ENCODE peak calls at places on chromosomes 5 and 9, in seven cellular contexts. R is HTR-8/SVneo; J is posterior cingulate gyrus; H is CD8-positive, alpha-beta T cell; S is WTC11; Q is BJ; E is GM12891. I is an unnamed sample.

GRCh38 chr5:74866653-74867162 is 521 bp upstream of the FAM169A start:
- DNase-seq in E (no peak), J (peak; percentile 16), S (peak; percentile 50), Q (no peak), R (peak; percentile 17), H (no peak), I (no peak)

GRCh38 chr5:172506921-172507320 is 52.6 kb upstream of the SH3PXD2B start:
- DNase-seq in H (no peak), J (no peak), E (no peak), R (no peak), S (no peak), Q (no peak), I (no peak)

GRCh38 chr9:137031904-137032639 is at the start of gene FUT7:
- DNase-seq in H (peak; percentile 37), J (no peak), S (no peak), R (no peak), Q (no peak), E (no peak), I (no peak)

GRCh38 chr9:13252852-13253251 is 26.6 kb downstream of the MPDZ start:
- DNase-seq in J (no peak), R (no peak), Q (no peak), H (no peak), E (no peak), S (no peak), I (no peak)

GRCh38 chr9:6243746-6244145 is 28.1 kb downstream of the IL33 start:
- DNase-seq in S (no peak), J (no peak), H (no peak), Q (no peak), E (peak; percentile 5), R (peak; percentile 3), I (peak; percentile 52)

GRCh38 chr5:65359569-65359968 is 122.2 kb downstream of the ADAMTS6 start:
- DNase-seq in Q (no peak), S (no peak), E (no peak), R (no peak), J (no peak), H (no peak), I (no peak)

GRCh38 chr5:28548856-28549255 is 1510.5 kb upstream of the CDH9 start:
- DNase-seq in E (no peak), S (no peak), H (no peak), J (no peak), Q (no peak), R (no peak), I (no peak)

GRCh38 chr5:52783226-52783959 is 4.3 kb upstream of the ITGA1 start:
- DNase-seq in E (no peak), Q (no peak), H (no peak), J (no peak), S (no peak), R (peak; percentile 72), I (no peak)

GRCh38 chr9:35563791-35564197 is 41.3 kb upstream of the TESK1 start:
- DNase-seq in E (no peak), H (no peak), R (no peak), J (no peak), Q (no peak), S (peak; percentile 52), I (no peak)

GRCh38 chr9:126438757-126439401 is 112.2 kb downstream of the MVB12B start:
- DNase-seq in H (no peak), S (no peak), Q (no peak), R (no peak), E (no peak), J (no peak), I (no peak)

GRCh38 chr9:17137576-17137975 is 2.7 kb downstream of the CNTLN start:
- DNase-seq in Q (no peak), H (no peak), R (no peak), E (no peak), S (no peak), J (no peak), I (peak; percentile 24)

GRCh38 chr5:58077966-58078365 is 381.9 kb downstream of the PLK2 start:
- DNase-seq in R (no peak), E (no peak), H (no peak), Q (no peak), S (no peak), J (no peak), I (no peak)

GRCh38 chr5:43425965-43426364 is 13.8 kb upstream of the CCL28 start:
- DNase-seq in R (peak; percentile 54), S (no peak), E (no peak), H (no peak), Q (peak; percentile 36), J (no peak), I (peak; percentile 80)

GRCh38 chr5:95555553-95555952 is 652 bp downstream of the ARSK start:
- DNase-seq in H (no peak), Q (no peak), J (no peak), E (no peak), S (no peak), R (no peak), I (peak; percentile 6)

GRCh38 chr9:96338299-96338698 is 36.3 kb upstream of the HSD17B3 start:
- DNase-seq in H (no peak), E (no peak), Q (no peak), R (no peak), S (no peak), J (no peak), I (no peak)

GRCh38 chr9:86795047-86795437 is 152.3 kb downstream of the GAS1 start:
- DNase-seq in Q (no peak), R (no peak), H (no peak), S (no peak), J (no peak), E (no peak), I (no peak)

GRCh38 chr9:107141967-107142366 is 141.1 kb upstream of the RAD23B start:
- DNase-seq in H (no peak), J (no peak), E (no peak), R (no peak), Q (no peak), S (no peak), I (peak; percentile 17)

GRCh38 chr9:33458444-33458843 is 11.1 kb upstream of the AQP3 start:
- DNase-seq in Q (no peak), J (no peak), E (no peak), R (peak; percentile 30), H (peak; percentile 68), S (no peak), I (peak; percentile 46)

GRCh38 chr5:75337366-75338021 is 474 bp downstream of the HMGCR start:
- DNase-seq in R (no peak), S (no peak), Q (no peak), E (no peak), J (peak; percentile 22), H (no peak), I (no peak)

GRCh38 chr5:146731909-146732659 is 146.5 kb downstream of the PPP2R2B start:
- DNase-seq in H (no peak), E (no peak), J (no peak), Q (peak; percentile 67), R (peak; percentile 62), S (no peak), I (peak; percentile 87)

GRCh38 chr9:109109962-109110325 is 9.8 kb downstream of the TMEM245 start:
- DNase-seq in Q (no peak), J (no peak), S (no peak), R (no peak), H (no peak), E (no peak), I (no peak)

GRCh38 chr5:963673-964531 is 44.7 kb upstream of the NKD2 start:
- DNase-seq in S (no peak), Q (peak; percentile 70), J (no peak), R (no peak), E (peak; percentile 61), H (peak; percentile 58), I (peak; percentile 88)

GRCh38 chr9:93200989-93201339 is 17.0 kb downstream of the WNK2 start:
- DNase-seq in Q (no peak), J (no peak), H (no peak), R (no peak), E (no peak), S (no peak), I (no peak)

GRCh38 chr5:73391441-73391871 is 57.1 kb downstream of the FOXD1 start:
- DNase-seq in J (no peak), Q (no peak), E (no peak), R (no peak), H (no peak), S (no peak), I (peak; percentile 59)

GRCh38 chr5:175596818-175597217 is 61.1 kb upstream of the HRH2 start:
- DNase-seq in Q (no peak), H (no peak), E (no peak), R (no peak), S (no peak), J (no peak), I (no peak)

GRCh38 chr5:3625626-3626025 is 30.0 kb downstream of the IRX1 start:
- DNase-seq in R (no peak), J (no peak), S (no peak), H (no peak), E (no peak), Q (no peak), I (no peak)

GRCh38 chr9:86525182-86525581 is 171.0 kb upstream of the TUT7 start:
- DNase-seq in R (no peak), E (no peak), J (no peak), Q (no peak), H (no peak), S (no peak), I (no peak)

I was measured in IMR-90.